ENCODE peak calls at places on chromosomes 3 and 15, in ten cellular contexts. Y, C, O, S, I, E, Z, K, V and M are unnamed samples.
A peak's percentile ranks its signal among the peaks of the same experiment; 100 is the strongest.

GRCh38 chr15:31399544-31400171 is 73.0 kb downstream of the KLF13 start:
- DNase-seq in Y (no peak), C (no peak), O (peak; percentile 77), S (no peak), I (no peak), E (no peak), Z (no peak), K (no peak), V (no peak), M (no peak)

GRCh38 chr3:194046995-194047681 is 88.8 kb upstream of the HES1 start:
- DNase-seq in Y (no peak), C (no peak), O (no peak), S (peak; percentile 85), I (no peak), E (no peak), Z (peak; percentile 69), K (peak; percentile 52), V (peak; percentile 93), M (peak; percentile 83)

GRCh38 chr15:65484876-65485275 is 32.6 kb downstream of the DPP8 start:
- DNase-seq in Y (no peak), C (no peak), O (no peak), S (no peak), I (no peak), E (no peak), Z (no peak), K (no peak), V (no peak), M (no peak)

GRCh38 chr3:127682576-127682975 is 9.8 kb downstream of the ABTB1 start:
- DNase-seq in Y (no peak), C (no peak), O (no peak), S (peak; percentile 20), I (no peak), E (no peak), Z (no peak), K (no peak), V (peak; percentile 3), M (peak; percentile 3)

GRCh38 chr3:50675179-50676030 is 678 bp downstream of the DOCK3 start:
- DNase-seq in Y (peak; percentile 47), C (peak; percentile 49), O (peak; percentile 85), S (no peak), I (peak; percentile 22), E (peak; percentile 63), Z (no peak), K (no peak), V (peak; percentile 56), M (no peak)

GRCh38 chr15:100784493-100785180 is 95.0 kb upstream of the ALDH1A3 start:
- DNase-seq in Y (no peak), C (no peak), O (no peak), S (peak; percentile 9), I (no peak), E (peak; percentile 15), Z (no peak), K (no peak), V (no peak), M (no peak)

GRCh38 chr15:82124331-82125263 is 78.8 kb upstream of the MEX3B start:
- DNase-seq in Y (no peak), C (no peak), O (no peak), S (no peak), I (no peak), E (no peak), Z (peak; percentile 27), K (no peak), V (no peak), M (no peak)

GRCh38 chr15:85963262-85963760 is 116.4 kb upstream of the AGBL1 start:
- DNase-seq in Y (no peak), C (no peak), O (no peak), S (no peak), I (no peak), E (no peak), Z (no peak), K (no peak), V (no peak), M (no peak)

GRCh38 chr3:45604066-45604465 is 9.5 kb downstream of the LIMD1 start:
- DNase-seq in Y (no peak), C (no peak), O (no peak), S (no peak), I (no peak), E (no peak), Z (no peak), K (no peak), V (no peak), M (no peak)

GRCh38 chr3:42652611-42653302 is 740 bp upstream of the ZBTB47 start:
- DNase-seq in Y (no peak), C (no peak), O (no peak), S (peak; percentile 81), I (peak; percentile 44), E (no peak), Z (peak; percentile 65), K (no peak), V (peak; percentile 60), M (peak; percentile 75)

GRCh38 chr3:52128118-52128683 is 26.0 kb downstream of the POC1A start:
- DNase-seq in Y (no peak), C (no peak), O (no peak), S (peak; percentile 53), I (no peak), E (no peak), Z (no peak), K (peak; percentile 26), V (no peak), M (no peak)

GRCh38 chr15:60038111-60038521 is 34.0 kb downstream of the FOXB1 start:
- DNase-seq in Y (no peak), C (no peak), O (no peak), S (peak; percentile 58), I (no peak), E (no peak), Z (peak; percentile 7), K (peak; percentile 41), V (no peak), M (no peak)